ENCODE peak calls at places on chromosomes 11 and 22, in four cellular contexts. E, J, N and Q are unnamed samples.

GRCh38 chr22:46067159-46068111 is 82.9 kb upstream of the PPARA start:
- DNase-seq in E (peak; percentile 22), J (no peak), N (no peak), Q (no peak)

GRCh38 chr11:15651033-15651432 is 536.3 kb downstream of the INSC start:
- DNase-seq in E (no peak), N (no peak), J (no peak), Q (no peak)

GRCh38 chr11:130181295-130182272 is 22.0 kb downstream of the ST14 start:
- DNase-seq in E (no peak), J (peak; percentile 82), N (peak; percentile 83), Q (no peak)

GRCh38 chr11:47447906-47448305 is 1.0 kb downstream of the RAPSN start:
- DNase-seq in J (no peak), E (no peak), N (no peak), Q (no peak)

GRCh38 chr11:103488021-103488420 is 378.8 kb downstream of the DYNC2H1 start:
- DNase-seq in J (no peak), E (no peak), N (no peak), Q (no peak)

GRCh38 chr22:46969491-46969890 is 207.0 kb downstream of the TBC1D22A start:
- DNase-seq in J (no peak), E (no peak), N (no peak), Q (no peak)

GRCh38 chr22:44289429-44290171 is 23.2 kb downstream of the SHISAL1 start:
- DNase-seq in E (no peak), J (no peak), N (no peak), Q (peak; percentile 68)

GRCh38 chr11:69934861-69935494 is 115.8 kb upstream of the FGF3 start:
- DNase-seq in J (no peak), N (no peak), E (peak; percentile 5), Q (no peak)

GRCh38 chr11:12079726-12080556 is 30.4 kb upstream of the MICAL2 start:
- DNase-seq in N (peak; percentile 34), J (peak; percentile 94), E (peak; percentile 48), Q (no peak)

GRCh38 chr11:127521413-127521812 is 520.8 kb upstream of the KIRREL3 start:
- DNase-seq in E (no peak), N (no peak), J (no peak), Q (no peak)

GRCh38 chr11:72584293-72584921 is 89.8 kb downstream of the PDE2A start:
- DNase-seq in N (peak; percentile 61), J (no peak), E (peak; percentile 68), Q (no peak)

GRCh38 chr11:12636871-12637410 is 37.3 kb upstream of the TEAD1 start:
- DNase-seq in N (no peak), J (no peak), E (no peak), Q (no peak)

GRCh38 chr11:102269927-102270326 is 47.4 kb upstream of the BIRC3 start:
- DNase-seq in E (no peak), J (peak; percentile 74), N (no peak), Q (no peak)

GRCh38 chr11:88174627-88175003 is 628 bp downstream of the RAB38 start:
- DNase-seq in J (peak; percentile 71), N (peak; percentile 86), E (peak; percentile 46), Q (peak; percentile 16)

GRCh38 chr11:8301622-8302021 is 37.9 kb upstream of the LMO1 start:
- DNase-seq in J (no peak), E (no peak), N (no peak), Q (no peak)

GRCh38 chr11:92399702-92400101 is 175.1 kb downstream of the FAT3 start:
- DNase-seq in E (no peak), N (no peak), J (no peak), Q (no peak)

GRCh38 chr11:64803163-64803845 is at the start of gene MAP4K2:
- DNase-seq in J (peak; percentile 93), N (peak; percentile 84), E (peak; percentile 90), Q (peak; percentile 75)

GRCh38 chr22:41948142-41948541 is 1.2 kb upstream of the CENPM start:
- DNase-seq in E (no peak), J (no peak), N (no peak), Q (no peak)

GRCh38 chr22:41949297-41949965 is 2.5 kb upstream of the CENPM start:
- DNase-seq in J (no peak), E (no peak), N (no peak), Q (no peak)

GRCh38 chr22:41947181-41948080 is 479 bp upstream of the CENPM start:
- DNase-seq in N (no peak), E (no peak), J (no peak), Q (no peak)

GRCh38 chr22:41952713-41953112 is 763 bp downstream of the SMIM45 start:
- DNase-seq in N (no peak), E (no peak), J (no peak), Q (no peak)

DNA sequence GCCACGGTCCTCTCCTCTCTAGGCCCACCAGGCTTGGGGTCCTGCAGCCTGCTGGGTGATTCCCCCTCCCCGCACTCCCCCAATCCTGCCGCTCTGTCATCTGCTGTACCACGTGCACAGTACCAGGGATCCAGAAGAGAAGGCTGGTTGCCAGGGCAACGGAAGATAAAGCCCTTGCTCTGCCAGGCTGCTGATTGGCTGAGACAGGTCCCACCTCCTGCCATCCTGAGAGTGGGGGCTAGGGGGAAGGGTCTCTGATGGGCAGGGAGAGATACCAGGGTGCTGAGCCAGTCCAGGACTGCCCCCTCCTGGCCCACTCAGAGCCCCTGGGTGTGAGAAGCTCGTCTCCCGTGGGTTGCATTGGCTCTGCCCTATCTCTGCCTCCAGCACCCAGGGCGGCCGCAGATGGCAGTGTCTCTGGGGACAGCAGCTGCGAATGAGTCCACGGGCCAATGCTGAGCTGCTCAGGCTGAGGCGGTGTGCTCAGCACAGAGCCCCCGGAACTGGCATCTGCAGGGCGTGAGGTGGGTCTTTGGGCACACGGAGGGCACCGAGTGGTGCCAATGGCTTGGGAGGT is at the start of gene SMIM45:
- DNase-seq in J (no peak), N (no peak), E (no peak), Q (peak; percentile 45)
- TF ChIP-seq CTCF in J (no peak), N (no peak), E (no peak), Q (no peak)

GRCh38 chr11:95575517-95575916 is 214.1 kb downstream of the FAM76B start:
- DNase-seq in J (no peak), E (no peak), N (no peak), Q (no peak)
- TF ChIP-seq CTCF in J (no peak), E (no peak), N (no peak), Q (no peak)

DNA sequence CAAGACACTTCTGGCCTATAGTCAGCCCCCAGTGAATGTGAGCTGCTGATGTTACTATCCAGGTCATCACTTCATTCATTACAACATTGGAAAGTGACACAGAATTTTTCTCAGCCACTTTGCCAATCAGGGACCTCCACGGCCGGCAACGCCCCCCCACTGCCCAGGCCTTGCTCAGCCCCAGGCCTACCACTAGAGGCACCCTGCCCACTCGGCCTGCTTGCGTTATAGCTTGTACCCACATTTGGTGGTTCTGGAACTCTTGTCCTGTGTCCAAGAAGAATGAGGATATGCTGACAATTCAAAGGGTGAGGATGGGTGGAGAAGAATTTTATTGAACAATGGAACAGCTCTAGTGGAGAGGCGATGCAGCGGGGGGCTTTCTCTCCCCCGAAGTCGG is 96.2 kb downstream of the TSPAN18 start:
- DNase-seq in J (no peak), N (no peak), E (no peak), Q (no peak)
- TF ChIP-seq CTCF in J (no peak), N (no peak), E (no peak), Q (peak; percentile 44)

GRCh38 chr11:86758171-86758570 is 42.2 kb upstream of the PRSS23 start:
- DNase-seq in E (no peak), N (no peak), J (no peak), Q (no peak)

GRCh38 chr11:86765146-86765663 is 35.1 kb upstream of the PRSS23 start:
- DNase-seq in J (no peak), E (no peak), N (no peak), Q (no peak)

GRCh38 chr11:86760577-86760976 is 39.8 kb upstream of the PRSS23 start:
- DNase-seq in N (no peak), E (no peak), J (no peak), Q (no peak)

DNA sequence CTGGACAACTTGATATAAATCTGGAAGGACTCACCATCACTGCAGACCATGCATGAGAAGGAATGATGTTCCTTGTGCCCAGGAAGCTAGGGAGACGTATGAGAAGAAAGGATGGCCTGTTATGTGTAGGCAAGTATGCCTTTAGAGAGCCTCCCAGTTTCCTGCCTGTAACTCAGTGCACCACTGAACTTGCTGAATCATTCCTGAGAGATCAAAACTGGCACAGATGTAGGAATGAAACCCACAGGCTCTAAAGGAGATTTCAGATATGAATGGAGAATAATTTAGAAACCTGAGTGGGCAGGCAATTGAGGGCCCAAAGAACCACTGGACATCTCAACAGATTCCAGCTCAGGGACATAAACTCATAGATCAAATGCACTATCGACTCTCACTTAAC is 38.4 kb upstream of the PRSS23 start:
- DNase-seq in E (no peak), J (no peak), N (no peak), Q (no peak)
- TF ChIP-seq CTCF in E (no peak), J (no peak), N (no peak), Q (no peak)

DNA sequence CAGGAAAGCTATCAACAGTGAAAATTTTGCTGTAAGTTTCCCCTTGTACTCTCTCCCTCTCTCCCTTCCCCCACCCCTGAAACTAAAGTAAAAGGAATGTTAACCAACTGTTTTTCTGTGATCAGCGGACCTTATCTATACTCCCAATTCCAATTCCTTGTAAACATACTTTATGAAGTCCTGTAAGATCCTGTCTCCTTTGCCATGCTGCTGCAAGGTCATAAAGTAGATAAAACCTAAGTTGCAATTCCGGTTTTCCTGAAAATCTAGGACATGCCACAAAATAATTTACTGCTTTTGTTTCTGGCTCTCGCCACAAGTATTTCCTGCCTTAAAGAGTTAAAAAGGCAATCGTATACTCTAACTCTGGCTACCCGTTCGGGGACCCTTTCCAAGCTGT is 1469.0 kb downstream of the LRRC4C start:
- DNase-seq in N (no peak), E (no peak), J (no peak), Q (no peak)
- TF ChIP-seq CTCF in N (no peak), E (no peak), J (no peak), Q (no peak)

DNA sequence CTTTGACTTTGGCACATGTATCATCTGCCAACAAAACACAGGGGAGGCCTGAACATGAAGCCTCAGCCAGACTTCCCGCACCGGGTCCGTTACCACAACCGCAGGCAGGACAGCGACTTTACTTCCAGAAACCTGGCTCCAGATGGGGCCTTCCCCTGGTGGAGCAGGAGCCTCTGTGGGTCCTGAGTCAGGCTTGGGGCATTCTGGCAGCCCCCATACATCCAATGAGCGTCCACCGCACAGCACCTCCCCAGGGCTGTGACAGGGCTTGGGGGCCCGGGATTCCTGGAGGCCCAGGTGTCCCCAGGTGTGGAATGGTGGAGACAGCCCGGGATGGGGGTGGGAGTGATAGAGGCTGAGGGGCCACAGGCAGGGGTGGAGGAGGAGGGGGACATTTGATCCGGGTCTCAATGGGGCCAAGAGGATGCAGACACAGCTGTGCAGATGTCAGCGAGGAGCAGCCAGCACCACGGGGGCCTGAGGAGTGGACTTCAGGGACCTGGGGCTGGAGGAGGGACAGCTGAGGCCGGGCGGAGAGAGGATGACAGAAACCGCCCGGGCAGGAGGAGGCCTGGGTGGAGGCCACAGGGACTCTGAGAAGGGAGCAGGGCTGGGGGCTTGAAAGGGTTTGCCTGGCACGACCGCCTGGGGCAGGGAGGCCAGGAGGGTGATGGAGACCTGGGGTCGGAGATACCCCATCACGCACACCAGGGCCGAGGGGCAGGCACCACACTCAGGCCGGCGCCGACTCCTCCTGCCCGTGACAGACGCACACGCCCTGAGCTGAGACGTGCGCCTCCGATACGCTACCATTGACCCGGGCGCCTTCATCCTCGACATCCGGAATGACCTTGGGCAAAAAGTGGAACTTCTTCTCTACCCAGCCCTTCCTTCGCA is 8.6 kb downstream of the TTLL8 start:
- DNase-seq in J (no peak), E (no peak), N (no peak), Q (no peak)
- TF ChIP-seq CTCF in J (no peak), E (no peak), N (no peak), Q (no peak)